ENCODE peak calls at places on chromosomes 2 and 18, in five cellular contexts. One of them, this sample, is unnamed.

GRCh38 chr2:2021995-2022394 is 277.7 kb upstream of the PXDN start:
- DNase-seq in esophagus squamous epithelium: no peak
- DNase-seq in fibroblast of pulmonary artery: no peak
- DNase-seq in GM20000: no peak
- DNase-seq in upper lobe of right lung: no peak
- DNase-seq in this sample: no peak

GRCh38 chr2:39930175-39930926 is 151.3 kb upstream of the THUMPD2 start:
- DNase-seq in esophagus squamous epithelium: no peak
- DNase-seq in fibroblast of pulmonary artery: no peak
- DNase-seq in GM20000: no peak
- DNase-seq in upper lobe of right lung: no peak
- DNase-seq in this sample: no peak

GRCh38 chr2:55163258-55163657 is 68.8 kb downstream of the CLHC1 start:
- DNase-seq in esophagus squamous epithelium: no peak
- DNase-seq in fibroblast of pulmonary artery: peak
- DNase-seq in GM20000: no peak
- DNase-seq in upper lobe of right lung: no peak
- DNase-seq in this sample: no peak

GRCh38 chr2:187429989-187430388 is 18.1 kb downstream of the CALCRL start:
- DNase-seq in esophagus squamous epithelium: no peak
- DNase-seq in fibroblast of pulmonary artery: peak
- DNase-seq in GM20000: no peak
- DNase-seq in upper lobe of right lung: no peak
- DNase-seq in this sample: no peak

GRCh38 chr2:130374587-130375290 is 18.9 kb downstream of the PTPN18 start:
- DNase-seq in esophagus squamous epithelium: no peak
- DNase-seq in fibroblast of pulmonary artery: peak
- DNase-seq in GM20000: no peak
- DNase-seq in upper lobe of right lung: no peak
- DNase-seq in this sample: no peak

GRCh38 chr18:40152859-40153258 is 1802.2 kb upstream of the PIK3C3 start:
- DNase-seq in esophagus squamous epithelium: no peak
- DNase-seq in fibroblast of pulmonary artery: peak
- DNase-seq in GM20000: no peak
- DNase-seq in upper lobe of right lung: no peak
- DNase-seq in this sample: no peak

GRCh38 chr2:18410543-18410942 is 149.9 kb downstream of the RDH14 start:
- DNase-seq in esophagus squamous epithelium: no peak
- DNase-seq in fibroblast of pulmonary artery: no peak
- DNase-seq in GM20000: no peak
- DNase-seq in upper lobe of right lung: no peak
- DNase-seq in this sample: no peak

GRCh38 chr2:128607981-128608506 is 289.4 kb upstream of the HS6ST1 start:
- DNase-seq in esophagus squamous epithelium: no peak
- DNase-seq in fibroblast of pulmonary artery: no peak
- DNase-seq in GM20000: no peak
- DNase-seq in upper lobe of right lung: peak
- DNase-seq in this sample: no peak

GRCh38 chr2:8599421-8600242 is 82.2 kb upstream of the ID2 start:
- DNase-seq in esophagus squamous epithelium: no peak
- DNase-seq in fibroblast of pulmonary artery: no peak
- DNase-seq in GM20000: no peak
- DNase-seq in upper lobe of right lung: peak
- DNase-seq in this sample: no peak

GRCh38 chr2:19046986-19047780 is 311.2 kb downstream of the OSR1 start:
- DNase-seq in esophagus squamous epithelium: no peak
- DNase-seq in fibroblast of pulmonary artery: peak
- DNase-seq in GM20000: peak
- DNase-seq in upper lobe of right lung: no peak
- DNase-seq in this sample: no peak

GRCh38 chr2:172533687-172534086 is 22.2 kb upstream of the PDK1 start:
- DNase-seq in esophagus squamous epithelium: no peak
- DNase-seq in fibroblast of pulmonary artery: no peak
- DNase-seq in GM20000: no peak
- DNase-seq in upper lobe of right lung: no peak
- DNase-seq in this sample: no peak

GRCh38 chr18:46366977-46367376 is 262.8 kb downstream of the HAUS1 start:
- DNase-seq in esophagus squamous epithelium: no peak
- DNase-seq in fibroblast of pulmonary artery: no peak
- DNase-seq in GM20000: no peak
- DNase-seq in upper lobe of right lung: no peak
- DNase-seq in this sample: no peak

GRCh38 chr2:152532241-152532640 is 185.0 kb downstream of the PRPF40A start:
- DNase-seq in esophagus squamous epithelium: no peak
- DNase-seq in fibroblast of pulmonary artery: no peak
- DNase-seq in GM20000: no peak
- DNase-seq in upper lobe of right lung: no peak
- DNase-seq in this sample: no peak

GRCh38 chr18:74745658-74746403 is 148.2 kb downstream of the ZNF407 start:
- DNase-seq in esophagus squamous epithelium: no peak
- DNase-seq in fibroblast of pulmonary artery: peak
- DNase-seq in GM20000: no peak
- DNase-seq in upper lobe of right lung: no peak
- DNase-seq in this sample: no peak

GRCh38 chr2:12619975-12620374 is 96.8 kb upstream of the TRIB2 start:
- DNase-seq in esophagus squamous epithelium: no peak
- DNase-seq in fibroblast of pulmonary artery: peak
- DNase-seq in GM20000: no peak
- DNase-seq in upper lobe of right lung: no peak
- DNase-seq in this sample: peak

GRCh38 chr2:68537872-68538271 is 70.5 kb downstream of the APLF start:
- DNase-seq in esophagus squamous epithelium: no peak
- DNase-seq in fibroblast of pulmonary artery: no peak
- DNase-seq in GM20000: no peak
- DNase-seq in upper lobe of right lung: no peak
- DNase-seq in this sample: no peak

GRCh38 chr18:45920367-45920766 is 46.8 kb downstream of the EPG5 start:
- DNase-seq in esophagus squamous epithelium: no peak
- DNase-seq in fibroblast of pulmonary artery: peak
- DNase-seq in GM20000: no peak
- DNase-seq in upper lobe of right lung: peak
- DNase-seq in this sample: peak

GRCh38 chr2:39171618-39172017 is 50.8 kb upstream of the SOS1 start:
- DNase-seq in esophagus squamous epithelium: no peak
- DNase-seq in fibroblast of pulmonary artery: no peak
- DNase-seq in GM20000: no peak
- DNase-seq in upper lobe of right lung: no peak
- DNase-seq in this sample: no peak

GRCh38 chr2:65818873-65819451 is 386.6 kb upstream of the SPRED2 start:
- DNase-seq in esophagus squamous epithelium: no peak
- DNase-seq in fibroblast of pulmonary artery: no peak
- DNase-seq in GM20000: no peak
- DNase-seq in upper lobe of right lung: no peak
- DNase-seq in this sample: no peak

GRCh38 chr2:57097855-57098254 is 914.1 kb downstream of the CCDC85A start:
- DNase-seq in esophagus squamous epithelium: no peak
- DNase-seq in fibroblast of pulmonary artery: no peak
- DNase-seq in GM20000: no peak
- DNase-seq in upper lobe of right lung: no peak
- DNase-seq in this sample: no peak

GRCh38 chr2:8682719-8683667 is 1.1 kb downstream of the ID2 start:
- DNase-seq in esophagus squamous epithelium: no peak
- DNase-seq in fibroblast of pulmonary artery: peak
- DNase-seq in GM20000: no peak
- DNase-seq in upper lobe of right lung: no peak
- DNase-seq in this sample: peak

GRCh38 chr2:134289225-134289624 is 35.4 kb downstream of the MGAT5 start:
- DNase-seq in esophagus squamous epithelium: no peak
- DNase-seq in fibroblast of pulmonary artery: no peak
- DNase-seq in GM20000: no peak
- DNase-seq in upper lobe of right lung: no peak
- DNase-seq in this sample: peak

GRCh38 chr2:83874712-83875430 is 584.2 kb downstream of the SUCLG1 start:
- DNase-seq in esophagus squamous epithelium: no peak
- DNase-seq in fibroblast of pulmonary artery: no peak
- DNase-seq in GM20000: no peak
- DNase-seq in upper lobe of right lung: no peak
- DNase-seq in this sample: no peak

GRCh38 chr2:40043641-40044040 is 264.6 kb upstream of the THUMPD2 start:
- DNase-seq in esophagus squamous epithelium: no peak
- DNase-seq in fibroblast of pulmonary artery: no peak
- DNase-seq in GM20000: no peak
- DNase-seq in upper lobe of right lung: no peak
- DNase-seq in this sample: no peak

GRCh38 chr18:21183670-21184069 is 58.4 kb upstream of the GREB1L start:
- DNase-seq in esophagus squamous epithelium: no peak
- DNase-seq in fibroblast of pulmonary artery: no peak
- DNase-seq in GM20000: no peak
- DNase-seq in upper lobe of right lung: no peak
- DNase-seq in this sample: no peak

GRCh38 chr2:127174176-127174575 is 45.9 kb downstream of the CYP27C1 start:
- DNase-seq in esophagus squamous epithelium: no peak
- DNase-seq in fibroblast of pulmonary artery: peak
- DNase-seq in GM20000: peak
- DNase-seq in upper lobe of right lung: no peak
- DNase-seq in this sample: no peak
- TF ChIP-seq CTCF in esophagus squamous epithelium: no peak
- TF ChIP-seq CTCF in fibroblast of pulmonary artery: peak
- TF ChIP-seq CTCF in GM20000: peak
- TF ChIP-seq CTCF in upper lobe of right lung: peak
- TF ChIP-seq CTCF in this sample: no peak

GRCh38 chr2:64767670-64768425 is 114.1 kb upstream of the SERTAD2 start:
- DNase-seq in esophagus squamous epithelium: peak
- DNase-seq in fibroblast of pulmonary artery: peak
- DNase-seq in GM20000: peak
- DNase-seq in upper lobe of right lung: peak
- DNase-seq in this sample: peak
- TF ChIP-seq CTCF in esophagus squamous epithelium: no peak
- TF ChIP-seq CTCF in fibroblast of pulmonary artery: no peak
- TF ChIP-seq CTCF in GM20000: no peak
- TF ChIP-seq CTCF in upper lobe of right lung: no peak
- TF ChIP-seq CTCF in this sample: no peak

GRCh38 chr18:77067315-77068061 is 65.1 kb downstream of the MBP start:
- DNase-seq in esophagus squamous epithelium: no peak
- DNase-seq in fibroblast of pulmonary artery: peak
- DNase-seq in GM20000: no peak
- DNase-seq in upper lobe of right lung: peak
- DNase-seq in this sample: peak
- TF ChIP-seq CTCF in esophagus squamous epithelium: no peak
- TF ChIP-seq CTCF in fibroblast of pulmonary artery: peak
- TF ChIP-seq CTCF in GM20000: no peak
- TF ChIP-seq CTCF in upper lobe of right lung: no peak
- TF ChIP-seq CTCF in this sample: peak

GRCh38 chr2:180507028-180507427 is 473.4 kb upstream of the UBE2E3 start:
- DNase-seq in esophagus squamous epithelium: no peak
- DNase-seq in fibroblast of pulmonary artery: peak
- DNase-seq in GM20000: no peak
- DNase-seq in upper lobe of right lung: no peak
- DNase-seq in this sample: no peak

GRCh38 chr2:180508451-180508850 is 472.0 kb upstream of the UBE2E3 start:
- DNase-seq in esophagus squamous epithelium: no peak
- DNase-seq in fibroblast of pulmonary artery: no peak
- DNase-seq in GM20000: no peak
- DNase-seq in upper lobe of right lung: no peak
- DNase-seq in this sample: no peak

GRCh38 chr2:180505203-180505602 is 475.2 kb upstream of the UBE2E3 start:
- DNase-seq in esophagus squamous epithelium: no peak
- DNase-seq in fibroblast of pulmonary artery: no peak
- DNase-seq in GM20000: no peak
- DNase-seq in upper lobe of right lung: no peak
- DNase-seq in this sample: no peak
- TF ChIP-seq CTCF in esophagus squamous epithelium: no peak
- TF ChIP-seq CTCF in fibroblast of pulmonary artery: no peak
- TF ChIP-seq CTCF in GM20000: no peak
- TF ChIP-seq CTCF in upper lobe of right lung: no peak
- TF ChIP-seq CTCF in this sample: no peak

GRCh38 chr2:229129738-229130371 is 141.2 kb downstream of the PID1 start:
- DNase-seq in esophagus squamous epithelium: no peak
- DNase-seq in fibroblast of pulmonary artery: peak
- DNase-seq in GM20000: no peak
- DNase-seq in upper lobe of right lung: no peak
- DNase-seq in this sample: no peak

GRCh38 chr2:229130522-229130921 is 140.6 kb downstream of the PID1 start:
- DNase-seq in esophagus squamous epithelium: no peak
- DNase-seq in fibroblast of pulmonary artery: peak
- DNase-seq in GM20000: no peak
- DNase-seq in upper lobe of right lung: no peak
- DNase-seq in this sample: no peak

GRCh38 chr2:229137623-229138022 is 133.5 kb downstream of the PID1 start:
- DNase-seq in esophagus squamous epithelium: no peak
- DNase-seq in fibroblast of pulmonary artery: no peak
- DNase-seq in GM20000: no peak
- DNase-seq in upper lobe of right lung: no peak
- DNase-seq in this sample: no peak

GRCh38 chr2:229132236-229132635 is 138.9 kb downstream of the PID1 start:
- DNase-seq in esophagus squamous epithelium: no peak
- DNase-seq in fibroblast of pulmonary artery: no peak
- DNase-seq in GM20000: no peak
- DNase-seq in upper lobe of right lung: no peak
- DNase-seq in this sample: no peak

DNA sequence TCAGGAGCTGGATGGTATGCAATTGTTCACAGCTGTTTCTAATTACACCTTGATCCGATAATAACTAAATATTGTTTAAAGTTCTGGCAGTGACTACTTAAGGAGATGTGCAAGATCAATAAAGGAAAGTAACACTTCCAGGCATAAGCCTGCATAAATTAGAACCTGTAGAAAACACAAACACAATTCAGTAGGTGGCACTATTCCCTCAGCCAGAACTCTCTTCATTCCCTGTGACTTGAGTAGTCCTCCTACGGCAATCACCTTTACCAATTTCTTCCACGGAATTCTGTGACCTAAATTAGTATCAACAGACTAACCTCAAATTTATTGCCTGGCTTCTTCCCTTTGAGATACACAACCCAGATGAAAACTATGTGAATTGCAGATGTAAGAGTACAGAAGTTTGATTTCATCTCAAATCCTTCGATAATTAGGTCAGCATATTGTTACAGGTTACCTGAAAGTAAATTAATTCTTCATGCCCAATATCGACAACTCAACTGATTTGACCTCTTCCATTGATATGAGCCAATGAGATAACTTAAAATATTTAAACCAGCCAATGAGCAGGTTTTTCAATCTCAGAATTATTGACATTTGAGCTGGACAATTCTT is 137.8 kb downstream of the PID1 start:
- DNase-seq in esophagus squamous epithelium: no peak
- DNase-seq in fibroblast of pulmonary artery: peak
- DNase-seq in GM20000: no peak
- DNase-seq in upper lobe of right lung: no peak
- DNase-seq in this sample: no peak
- TF ChIP-seq CTCF in esophagus squamous epithelium: peak
- TF ChIP-seq CTCF in fibroblast of pulmonary artery: peak
- TF ChIP-seq CTCF in GM20000: no peak
- TF ChIP-seq CTCF in upper lobe of right lung: peak
- TF ChIP-seq CTCF in this sample: peak

GRCh38 chr18:23498062-23498582 is 5.2 kb upstream of the RMC1 start:
- DNase-seq in esophagus squamous epithelium: no peak
- DNase-seq in fibroblast of pulmonary artery: no peak
- DNase-seq in GM20000: no peak
- DNase-seq in upper lobe of right lung: no peak
- DNase-seq in this sample: no peak

GRCh38 chr18:23499571-23499889 is 3.8 kb upstream of the RMC1 start:
- DNase-seq in esophagus squamous epithelium: no peak
- DNase-seq in fibroblast of pulmonary artery: no peak
- DNase-seq in GM20000: no peak
- DNase-seq in upper lobe of right lung: no peak
- DNase-seq in this sample: no peak

GRCh38 chr18:23501626-23502025 is 1.7 kb upstream of the RMC1 start:
- DNase-seq in esophagus squamous epithelium: no peak
- DNase-seq in fibroblast of pulmonary artery: no peak
- DNase-seq in GM20000: no peak
- DNase-seq in upper lobe of right lung: no peak
- DNase-seq in this sample: no peak

GRCh38 chr18:23495723-23496440 is 7.4 kb upstream of the RMC1 start:
- DNase-seq in esophagus squamous epithelium: no peak
- DNase-seq in fibroblast of pulmonary artery: no peak
- DNase-seq in GM20000: no peak
- DNase-seq in upper lobe of right lung: no peak
- DNase-seq in this sample: no peak

GRCh38 chr18:23498877-23499570 is 4.3 kb upstream of the RMC1 start:
- DNase-seq in esophagus squamous epithelium: peak
- DNase-seq in fibroblast of pulmonary artery: peak
- DNase-seq in GM20000: peak
- DNase-seq in upper lobe of right lung: peak
- DNase-seq in this sample: peak
- TF ChIP-seq CTCF in esophagus squamous epithelium: peak
- TF ChIP-seq CTCF in fibroblast of pulmonary artery: peak
- TF ChIP-seq CTCF in GM20000: peak
- TF ChIP-seq CTCF in upper lobe of right lung: peak
- TF ChIP-seq CTCF in this sample: peak

This sample was measured in tibial artery.